ENCODE peak calls at places on chromosomes 3 and 15, in seven cellular contexts. C is activated naive CD8-positive, alpha-beta T cell treated with anti-CD3 and anti-CD28 coated beads, Interleukin-2, amount 10 ng/mL, durations not matched to agents 7 days and 5 days; X is nephron progenitor cell; A is COR-L47; R is osteoblast; K is mucosa of gallbladder; Y is fibroblast of the conjunctiva. Z is an unnamed sample.

GRCh38 chr3:45972534-45973402 is 22.9 kb downstream of the FYCO1 start:
- DNase-seq in A (no peak), X (no peak), C (no peak), K (no peak), R (peak; percentile 94), Y (peak; percentile 74), Z (no peak)

GRCh38 chr3:13235897-13236296 is 162.7 kb upstream of the IQSEC1 start:
- DNase-seq in K (no peak), X (no peak), C (no peak), Y (no peak), A (no peak), R (no peak), Z (no peak)

GRCh38 chr15:31993062-31993461 is 37.3 kb upstream of the CHRNA7 start:
- DNase-seq in Y (no peak), R (no peak), K (no peak), C (no peak), X (no peak), A (no peak), Z (no peak)

GRCh38 chr3:28980631-28981030 is 300.2 kb upstream of the RBMS3 start:
- DNase-seq in A (no peak), X (no peak), R (no peak), K (no peak), C (no peak), Y (no peak), Z (no peak)

GRCh38 chr15:85727068-85727467 is 67.7 kb downstream of the KLHL25 start:
- DNase-seq in X (no peak), K (no peak), A (no peak), C (no peak), R (no peak), Y (no peak), Z (no peak)

GRCh38 chr3:119913021-119913420 is 131.1 kb downstream of the NR1I2 start:
- DNase-seq in A (no peak), C (no peak), K (no peak), R (no peak), X (no peak), Y (no peak), Z (no peak)

GRCh38 chr15:35394416-35394815 is 151.5 kb downstream of the DPH6 start:
- DNase-seq in Y (no peak), R (no peak), A (no peak), X (no peak), C (no peak), K (no peak), Z (no peak)

GRCh38 chr3:192063570-192063969 is 602.6 kb downstream of the PYDC2 start:
- DNase-seq in A (no peak), K (no peak), Y (no peak), R (no peak), X (no peak), C (no peak), Z (no peak)

GRCh38 chr3:149480326-149481017 is 6.0 kb downstream of the TM4SF4 start:
- DNase-seq in K (peak; percentile 83), Y (peak; percentile 88), X (peak; percentile 75), R (peak; percentile 88), A (peak; percentile 78), C (peak; percentile 49), Z (peak; percentile 68)

GRCh38 chr3:99810403-99810802 is 7.3 kb upstream of the CMSS1 start:
- DNase-seq in Y (no peak), C (no peak), X (no peak), R (no peak), A (no peak), K (no peak), Z (no peak)

GRCh38 chr3:66186545-66186944 is 34.3 kb upstream of the SLC25A26 start:
- DNase-seq in X (no peak), K (no peak), A (no peak), R (no peak), Y (no peak), C (no peak), Z (no peak)

GRCh38 chr3:114624047-114624445 is 330.2 kb downstream of the TIGIT start:
- DNase-seq in K (peak; percentile 46), C (no peak), X (no peak), Y (peak; percentile 60), R (peak; percentile 47), A (no peak), Z (no peak)

GRCh38 chr3:102972350-102972749 is 537.5 kb downstream of the ZPLD1 start:
- DNase-seq in R (no peak), Y (no peak), A (no peak), K (no peak), C (no peak), X (no peak), Z (no peak)

GRCh38 chr15:67838789-67839332 is 984 bp downstream of the RNU6-1 start:
- DNase-seq in X (peak; percentile 71), A (no peak), K (peak; percentile 62), Y (no peak), R (peak; percentile 96), C (no peak), Z (no peak)

GRCh38 chr15:101489236-101489632 is 273 bp downstream of the PCSK6 start:
- DNase-seq in A (peak; percentile 39), K (no peak), R (peak; percentile 94), C (peak; percentile 54), X (peak; percentile 66), Y (no peak), Z (peak; percentile 73)

GRCh38 chr15:31605467-31605931 is 278.9 kb downstream of the KLF13 start:
- DNase-seq in Y (no peak), R (no peak), X (peak; percentile 33), C (no peak), K (no peak), A (no peak), Z (no peak)

GRCh38 chr3:89107461-89108035 is at the start of gene EPHA3:
- DNase-seq in C (peak; percentile 50), R (peak; percentile 89), Y (peak; percentile 39), X (peak; percentile 84), K (peak; percentile 65), A (peak; percentile 74), Z (peak; percentile 35)

Z was measured in K562.